ENCODE peak calls at places on chromosome 11, in ten cellular contexts. X, J, P, E, Q, F, R, C, H and A are unnamed samples.

GRCh38 chr11:62923634-62924411 is 2.7 kb upstream of the CHRM1 start:
- DNase-seq in Q (no peak), P (peak), E (no peak), X (no peak), J (no peak), R (no peak), H (no peak), F (peak), C (no peak), A (peak)

GRCh38 chr11:31968774-31969433 is 122.0 kb upstream of the RCN1 start:
- DNase-seq in H (no peak), P (no peak), J (peak), F (no peak), X (no peak), R (peak), Q (no peak), E (no peak), C (peak), A (no peak)

GRCh38 chr11:35464308-35464707 is 45.0 kb upstream of the SLC1A2 start:
- DNase-seq in J (no peak), Q (no peak), H (no peak), E (no peak), X (no peak), C (peak), F (no peak), R (no peak), P (no peak), A (no peak)

GRCh38 chr11:1043563-1044096 is 7.1 kb upstream of the MUC6 start:
- DNase-seq in X (no peak), J (no peak), R (no peak), F (peak), P (no peak), H (no peak), E (no peak), Q (peak), C (no peak), A (no peak)

GRCh38 chr11:120590472-120590871 is 78.9 kb downstream of the GRIK4 start:
- DNase-seq in R (no peak), P (no peak), X (no peak), J (no peak), F (no peak), H (no peak), E (no peak), Q (no peak), C (no peak), A (no peak)

GRCh38 chr11:9125185-9125886 is 33.9 kb upstream of the SCUBE2 start:
- DNase-seq in Q (no peak), P (no peak), E (no peak), R (no peak), X (no peak), F (no peak), J (no peak), C (no peak), H (no peak), A (no peak)

GRCh38 chr11:95924414-95924760 is 480 bp upstream of the MTMR2 start:
- DNase-seq in R (peak), P (peak), Q (no peak), X (no peak), E (peak), F (no peak), C (peak), H (no peak), J (peak), A (no peak)

GRCh38 chr11:65598258-65598699 is 2.7 kb upstream of the KCNK7 start:
- DNase-seq in H (no peak), J (no peak), Q (no peak), P (no peak), F (no peak), E (no peak), C (no peak), X (no peak), R (no peak), A (no peak)

GRCh38 chr11:108177570-108177969 is 44.9 kb downstream of the NPAT start:
- DNase-seq in P (no peak), F (no peak), X (no peak), J (no peak), Q (no peak), R (no peak), E (no peak), C (no peak), H (no peak), A (no peak)

GRCh38 chr11:117459121-117459978 is 131.7 kb downstream of the CEP164 start:
- DNase-seq in Q (no peak), P (no peak), R (no peak), J (no peak), C (no peak), H (no peak), E (no peak), F (no peak), X (no peak), A (no peak)

GRCh38 chr11:24842308-24842707 is 345.5 kb downstream of the LUZP2 start:
- DNase-seq in Q (no peak), R (no peak), X (no peak), F (no peak), E (no peak), P (no peak), H (no peak), C (no peak), J (no peak), A (no peak)

GRCh38 chr11:92216789-92217188 is 7.8 kb upstream of the FAT3 start:
- DNase-seq in C (peak), R (no peak), H (no peak), Q (no peak), X (no peak), E (no peak), P (no peak), F (no peak), J (no peak), A (no peak)
- H3K4me3 ChIP-seq in C (no peak), R (no peak), H (no peak), Q (no peak), X (no peak), E (no peak), P (no peak), F (no peak), J (no peak), A (no peak)

DNA sequence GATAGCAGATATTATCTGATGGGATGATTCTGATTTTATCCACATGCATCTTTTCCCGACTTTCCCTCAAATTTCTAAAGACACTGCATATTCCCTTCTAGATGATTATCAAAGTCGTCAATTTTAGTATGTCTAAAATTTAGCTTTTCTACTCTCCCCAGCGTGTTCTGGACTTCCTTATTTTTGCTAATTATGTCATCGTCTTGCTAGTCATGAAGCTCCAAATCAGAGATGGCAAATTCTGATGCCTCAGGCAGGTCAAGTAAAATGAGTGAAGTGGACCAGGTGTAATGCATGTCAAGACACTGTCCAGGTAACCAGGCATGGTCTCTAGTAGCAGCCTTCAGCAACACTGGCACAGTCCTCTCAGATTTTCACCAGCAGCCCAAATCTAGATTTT is 10.4 kb downstream of the HSD17B12 start:
- DNase-seq in X (no peak), Q (no peak), E (no peak), C (no peak), R (no peak), F (no peak), P (no peak), J (no peak), H (no peak), A (no peak)
- H3K4me3 ChIP-seq in X (no peak), Q (no peak), E (no peak), C (no peak), R (no peak), F (no peak), P (no peak), J (no peak), H (no peak), A (no peak)

DNA sequence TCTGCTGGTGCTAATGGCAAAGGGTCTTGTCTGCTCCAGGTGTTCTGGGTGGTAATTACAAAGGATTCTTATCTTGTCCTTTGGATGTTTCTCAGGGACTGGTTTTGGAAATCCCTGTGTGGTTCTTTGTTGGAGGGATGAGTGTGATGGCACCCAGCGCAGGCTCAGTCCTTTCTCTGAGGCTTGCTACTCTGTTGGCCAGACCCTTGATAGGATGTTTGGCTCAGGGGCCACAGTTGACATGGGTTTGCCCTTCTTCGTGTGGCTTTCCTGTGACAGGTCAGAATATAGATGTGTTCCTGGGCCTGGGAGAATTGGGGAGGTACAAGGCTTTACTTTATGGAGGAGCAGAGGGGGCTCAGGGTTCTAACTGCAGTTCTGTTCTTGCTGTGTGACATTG is 4.0 kb downstream of the ARHGEF17 start:
- DNase-seq in Q (no peak), P (no peak), E (no peak), R (no peak), F (no peak), H (no peak), X (no peak), C (no peak), J (no peak), A (no peak)
- H3K4me3 ChIP-seq in Q (no peak), P (no peak), E (no peak), R (peak), F (peak), H (no peak), X (peak), C (no peak), J (peak), A (no peak)

GRCh38 chr11:57307666-57308270 is 17.0 kb downstream of the TNKS1BP1 start:
- DNase-seq in J (no peak), P (no peak), E (no peak), C (peak), Q (no peak), X (no peak), R (no peak), H (no peak), F (no peak), A (no peak)

GRCh38 chr11:57306941-57307598 is 17.7 kb downstream of the TNKS1BP1 start:
- DNase-seq in E (no peak), C (no peak), F (no peak), H (no peak), X (no peak), Q (no peak), R (no peak), J (no peak), P (no peak), A (no peak)

GRCh38 chr11:57309106-57310059 is 15.4 kb downstream of the TNKS1BP1 start:
- DNase-seq in E (no peak), F (peak), X (no peak), R (no peak), J (no peak), H (no peak), P (no peak), Q (no peak), C (no peak), A (no peak)

GRCh38 chr11:57310091-57310490 is 14.7 kb downstream of the TNKS1BP1 start:
- DNase-seq in C (no peak), F (peak), E (no peak), X (no peak), P (no peak), Q (no peak), H (no peak), J (no peak), R (no peak), A (no peak)

DNA sequence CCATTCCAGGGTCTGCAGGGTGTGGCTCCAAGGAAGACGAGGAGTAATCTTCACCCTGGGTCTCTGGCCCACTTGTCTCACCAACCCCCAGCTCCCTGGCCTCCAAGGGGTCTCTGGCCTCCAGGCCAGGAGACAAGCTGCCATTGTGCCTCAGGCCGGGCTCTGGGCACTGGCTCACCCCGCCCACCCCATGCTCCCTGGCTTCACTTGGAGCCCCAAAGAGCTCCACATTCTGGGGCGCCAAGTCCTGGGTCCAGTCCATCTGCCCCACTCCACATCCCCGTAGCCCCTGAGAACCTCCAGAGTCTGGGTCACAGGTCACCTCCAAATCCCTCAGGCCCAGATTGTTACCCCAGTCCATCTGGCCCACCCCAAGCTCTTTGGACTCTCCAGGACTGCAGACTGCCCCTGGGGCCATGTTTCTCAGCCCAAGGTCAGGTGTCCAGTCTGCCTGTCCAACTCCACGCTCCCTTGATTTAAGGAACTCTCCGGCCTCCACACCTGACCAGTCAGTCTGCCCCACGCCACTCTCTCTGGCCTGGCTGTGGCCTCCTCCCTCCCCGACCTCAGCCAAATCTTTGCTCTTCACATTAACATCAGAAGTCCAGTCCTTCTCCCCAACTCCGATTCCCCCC is 16.2 kb downstream of the TNKS1BP1 start:
- DNase-seq in H (no peak), J (no peak), P (no peak), F (peak), X (no peak), C (no peak), Q (no peak), R (no peak), E (no peak), A (no peak)
- H3K4me3 ChIP-seq in H (no peak), J (no peak), P (no peak), F (no peak), X (no peak), C (peak), Q (no peak), R (no peak), E (no peak), A (no peak)

GRCh38 chr11:83284501-83285051 is 1.6 kb downstream of the CCDC90B start:
- DNase-seq in P (no peak), X (no peak), R (no peak), F (no peak), J (no peak), C (peak), E (no peak), Q (no peak), H (no peak), A (no peak)
- H3K4me3 ChIP-seq in P (peak), X (peak), R (peak), F (peak), J (peak), C (peak), E (peak), Q (no peak), H (peak), A (peak)

DNA sequence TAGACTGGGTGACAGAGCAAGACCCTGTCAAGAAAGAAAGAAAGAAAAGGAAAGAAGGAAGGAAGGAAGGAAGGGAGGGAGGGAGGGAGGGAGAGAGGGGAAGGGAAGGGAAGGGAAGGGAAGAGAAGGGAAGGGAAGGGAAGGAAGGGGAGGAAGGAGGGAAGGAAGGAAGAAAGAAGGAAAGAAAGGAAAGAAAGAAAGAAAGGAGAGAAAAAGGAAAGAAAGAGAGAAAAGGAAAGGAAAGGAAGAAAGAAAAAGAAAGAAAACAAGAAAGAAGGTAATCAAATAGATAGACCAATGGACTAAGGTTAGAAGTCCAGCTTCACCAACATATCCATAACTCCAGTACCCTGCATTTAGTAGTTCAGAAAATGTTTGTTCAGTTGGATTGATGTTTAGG is 18.2 kb upstream of the EMSY start:
- DNase-seq in Q (no peak), F (no peak), C (no peak), H (no peak), R (no peak), E (no peak), P (no peak), J (no peak), X (no peak), A (no peak)
- H3K4me3 ChIP-seq in Q (no peak), F (no peak), C (no peak), H (no peak), R (no peak), E (no peak), P (no peak), J (no peak), X (no peak), A (no peak)